ENCODE peak calls at places on chromosomes 2 and 18, in ten cellular contexts. G is Caco-2, I is pancreas, X is mucosa of descending colon, Y is esophagus squamous epithelium, Q is spleen, Z is right lobe of liver, N is ovary, E is uterus, M is tibial artery. B is an unnamed sample. For H3K36me3 and H3K4me1, the result is how much of the 10 kb centered on the place peaks cover.

GRCh38 chr2:42978887-42979415 is 186.6 kb upstream of the HAAO start:
- DNase-seq in N (peak), I (no peak), G (peak), Y (no peak), E (no peak), Q (peak), X (no peak), Z (peak), M (no peak), B (no peak)

GRCh38 chr2:19676770-19677169 is 225.0 kb downstream of the TTC32 start:
- DNase-seq in N (no peak), Z (no peak), G (no peak), M (no peak), X (no peak), Q (no peak), I (no peak), E (no peak), Y (no peak), B (no peak)

GRCh38 chr2:221572821-221573429 is 821 bp upstream of the EPHA4 start:
- DNase-seq in X (peak), Q (no peak), N (peak), Z (peak), E (no peak), I (no peak), Y (no peak), G (peak), M (no peak), B (no peak)

GRCh38 chr2:130834091-130834922 is 2.4 kb upstream of the ARHGEF4 start:
- DNase-seq in Z (peak), I (peak), Y (no peak), N (no peak), M (no peak), E (no peak), Q (peak), X (no peak), G (no peak), B (peak)

GRCh38 chr2:39778233-39778632 is 825 bp downstream of the THUMPD2 start:
- DNase-seq in X (no peak), E (no peak), M (no peak), N (no peak), G (no peak), Y (no peak), Q (no peak), I (no peak), Z (no peak), B (no peak)

GRCh38 chr2:100757621-100758394 is 62.1 kb upstream of the NPAS2 start:
- DNase-seq in I (no peak), X (peak), N (no peak), E (no peak), M (no peak), G (no peak), Y (no peak), Z (no peak), Q (no peak), B (no peak)

GRCh38 chr2:8003462-8004075 is 678.3 kb upstream of the ID2 start:
- DNase-seq in Q (no peak), I (no peak), E (peak), M (peak), X (peak), G (no peak), Z (no peak), Y (no peak), N (peak), B (peak)

GRCh38 chr18:26322892-26323653 is 96.8 kb downstream of the TAF4B start:
- DNase-seq in I (no peak), N (no peak), E (no peak), Q (no peak), G (no peak), Y (no peak), Z (no peak), X (no peak), M (no peak), B (no peak)

GRCh38 chr2:24819442-24820174 is 26.4 kb downstream of the CENPO start:
- DNase-seq in Y (no peak), M (no peak), E (no peak), X (no peak), Z (no peak), Q (peak), N (no peak), G (no peak), I (no peak), B (no peak)

GRCh38 chr2:172449916-172450550 is 22.6 kb downstream of the ITGA6 start:
- DNase-seq in Y (no peak), Q (no peak), Z (no peak), M (no peak), X (peak), I (no peak), E (no peak), G (no peak), N (no peak), B (no peak)

GRCh38 chr2:241768850-241769249 is 7.8 kb upstream of the GAL3ST2 start:
- DNase-seq in Z (no peak), Y (no peak), N (no peak), Q (peak), G (no peak), X (no peak), I (no peak), E (no peak), M (no peak), B (no peak)

GRCh38 chr2:175734679-175735078 is 267.4 kb downstream of the LNPK start:
- DNase-seq in I (no peak), M (no peak), X (no peak), G (no peak), Y (no peak), Q (no peak), Z (no peak), E (no peak), N (no peak), B (no peak)

GRCh38 chr2:101119431-101119830 is 31.8 kb downstream of the TBC1D8 start:
- DNase-seq in G (no peak), Z (peak), E (peak), Q (no peak), N (no peak), I (peak), Y (no peak), M (peak), X (no peak), B (peak)

GRCh38 chr18:70165936-70166335 is 39.6 kb downstream of the RTTN start:
- DNase-seq in Z (no peak), N (no peak), M (no peak), Q (no peak), E (no peak), Y (no peak), I (no peak), X (no peak), G (no peak), B (no peak)

GRCh38 chr2:172280820-172281454 is 146.4 kb upstream of the ITGA6 start:
- DNase-seq in M (no peak), Q (no peak), E (no peak), N (no peak), Z (no peak), I (no peak), G (no peak), X (no peak), Y (no peak), B (no peak)

GRCh38 chr2:8168007-8168717 is 513.7 kb upstream of the ID2 start:
- DNase-seq in E (no peak), Z (no peak), N (no peak), I (no peak), G (no peak), M (no peak), X (no peak), Y (no peak), Q (no peak), B (no peak)

GRCh38 chr2:219836647-219837177 is 209.3 kb downstream of the SLC4A3 start:
- DNase-seq in Y (no peak), M (no peak), G (no peak), Z (no peak), X (peak), Q (no peak), N (peak), I (no peak), E (no peak), B (no peak)
- TF ChIP-seq CTCF in Y (peak), M (peak), G (peak), Z (peak), X (no peak), Q (no peak), N (peak), I (peak), E (peak), B (peak)

GRCh38 chr2:207895236-207895860 is 125.6 kb upstream of the FZD5 start:
- DNase-seq in M (no peak), Q (no peak), I (no peak), Y (no peak), N (no peak), E (no peak), X (peak), Z (no peak), G (no peak), B (no peak)

GRCh38 chr2:207896525-207897295 is 127.0 kb upstream of the FZD5 start:
- DNase-seq in Z (no peak), Q (no peak), M (no peak), N (no peak), I (no peak), E (no peak), G (peak), X (peak), Y (no peak), B (no peak)

GRCh38 chr2:207897541-207898353 is 127.6 kb downstream of the PLEKHM3 start:
- DNase-seq in I (no peak), G (peak), E (no peak), X (peak), Q (no peak), Y (no peak), Z (peak), N (no peak), M (no peak), B (no peak)

GRCh38 chr2:207891222-207891844 is 121.6 kb upstream of the FZD5 start:
- DNase-seq in Q (no peak), Y (no peak), E (no peak), G (no peak), X (no peak), Z (no peak), M (no peak), N (no peak), I (no peak), B (no peak)

DNA sequence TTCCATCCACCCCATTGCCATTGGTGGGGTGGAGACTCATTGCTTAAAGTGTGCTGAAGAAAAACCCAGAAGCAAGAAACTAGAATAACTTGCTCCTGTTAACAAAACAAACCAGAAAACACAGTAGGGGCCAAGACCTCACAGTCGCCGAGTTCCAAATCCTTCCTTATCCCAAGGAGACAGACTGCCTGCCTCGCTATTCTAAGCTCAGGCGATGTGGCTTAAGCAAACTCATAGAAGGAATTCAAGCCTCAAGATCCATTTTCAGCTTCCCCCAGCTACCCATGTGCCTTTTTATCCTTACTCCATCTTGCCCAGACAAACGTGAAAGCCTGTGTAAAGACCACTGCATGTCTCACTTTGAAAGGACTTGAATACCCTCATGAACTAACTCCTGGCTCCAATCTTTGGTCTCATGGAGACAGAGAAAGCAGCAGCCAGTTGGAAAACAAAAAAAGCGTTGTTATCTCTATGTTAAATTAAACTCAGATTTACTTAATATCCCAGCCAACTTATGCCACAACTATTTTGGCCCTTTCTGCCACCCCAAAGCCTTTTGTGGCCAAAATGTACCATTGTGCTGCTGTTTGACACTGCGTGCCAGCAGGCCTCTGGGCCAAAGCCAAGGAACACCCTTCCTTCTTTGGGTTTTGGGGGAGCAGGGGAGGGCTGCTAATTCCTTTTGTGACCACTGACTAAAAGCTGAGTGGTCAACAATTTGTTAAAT is 123.1 kb upstream of the FZD5 start:
- DNase-seq in X (no peak), G (no peak), M (no peak), E (no peak), I (no peak), Z (no peak), Y (no peak), N (no peak), Q (no peak), B (no peak)
- H3K36me3 ChIP-seq in X (under half), G (under half), M (under half), E (under half), I (under half), Z (under half), Y (under half), N (under half), Q (under half), B (under half)

GRCh38 chr18:3726241-3726951 is 276.4 kb downstream of the TGIF1 start:
- DNase-seq in Z (no peak), E (no peak), N (no peak), G (no peak), I (no peak), Q (no peak), M (no peak), Y (no peak), X (peak), B (no peak)
- H3K4me1 ChIP-seq in Z (under half), E (under half), N (under half), G (under half), I (under half), Q (under half), M (under half), Y (under half), X (under half), B (under half)

GRCh38 chr2:168054657-168055056 is 192.7 kb downstream of the STK39 start:
- DNase-seq in Q (no peak), G (no peak), X (no peak), N (no peak), I (no peak), Z (no peak), M (no peak), E (no peak), Y (no peak), B (no peak)

GRCh38 chr2:168047291-168047690 is 200.1 kb downstream of the STK39 start:
- DNase-seq in N (no peak), Q (no peak), E (no peak), Z (no peak), G (no peak), X (no peak), M (no peak), Y (no peak), I (no peak), B (no peak)

GRCh38 chr2:168049609-168050008 is 197.8 kb downstream of the STK39 start:
- DNase-seq in Q (no peak), Y (no peak), M (no peak), Z (no peak), N (no peak), I (no peak), E (no peak), G (no peak), X (no peak), B (no peak)

GRCh38 chr2:168053676-168054075 is 193.7 kb downstream of the STK39 start:
- DNase-seq in X (no peak), M (no peak), Y (no peak), I (no peak), E (no peak), Q (no peak), N (no peak), Z (no peak), G (no peak), B (no peak)

DNA sequence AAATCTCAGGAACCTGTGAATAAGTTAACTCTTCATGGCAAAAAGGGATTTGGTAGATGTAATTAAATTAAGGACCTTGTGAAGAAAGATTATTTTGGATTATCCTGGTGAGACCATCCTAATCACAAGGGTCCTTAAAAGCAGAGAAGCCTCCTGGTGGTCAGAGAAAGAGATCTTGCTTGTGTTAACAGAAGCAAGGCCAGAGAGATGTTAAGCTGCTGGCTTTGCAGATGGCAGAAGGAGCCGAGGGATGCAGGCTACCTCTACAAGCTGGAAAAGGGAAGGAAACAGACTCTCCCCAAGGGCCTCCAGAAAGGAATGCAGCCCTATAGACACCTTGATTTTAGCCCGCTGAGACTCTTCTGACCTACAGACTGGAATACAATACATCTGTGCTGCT is 197.0 kb downstream of the STK39 start:
- DNase-seq in Q (no peak), M (no peak), N (no peak), X (no peak), Y (no peak), Z (no peak), E (no peak), I (no peak), G (no peak), B (no peak)
- TF ChIP-seq CTCF in Q (no peak), M (no peak), N (no peak), X (no peak), Y (no peak), Z (no peak), E (no peak), I (no peak), G (peak), B (no peak)

GRCh38 chr2:165893556-165893955 is 60.0 kb downstream of the TTC21B start:
- DNase-seq in X (no peak), Y (no peak), I (no peak), E (no peak), Z (no peak), M (no peak), Q (no peak), N (no peak), G (no peak), B (no peak)

GRCh38 chr2:165897074-165897683 is 56.4 kb downstream of the TTC21B start:
- DNase-seq in M (no peak), N (no peak), I (no peak), Q (no peak), Z (no peak), G (no peak), X (no peak), Y (no peak), E (no peak), B (no peak)

GRCh38 chr2:165897741-165898140 is 55.8 kb downstream of the TTC21B start:
- DNase-seq in M (no peak), Z (no peak), G (no peak), X (no peak), I (no peak), Q (no peak), E (no peak), Y (no peak), N (no peak), B (no peak)

GRCh38 chr2:165898381-165898780 is 55.2 kb downstream of the TTC21B start:
- DNase-seq in X (no peak), Y (no peak), Q (no peak), I (no peak), M (no peak), Z (no peak), E (no peak), N (no peak), G (no peak), B (no peak)

GRCh38 chr2:165895974-165896373 is 57.6 kb downstream of the TTC21B start:
- DNase-seq in G (no peak), N (no peak), I (no peak), Y (no peak), X (no peak), E (no peak), Q (no peak), Z (no peak), M (no peak), B (no peak)
- H3K36me3 ChIP-seq in G (under half), N (under half), I (under half), Y (under half), X (under half), E (under half), Q (under half), Z (under half), M (half or more), B (under half)

GRCh38 chr2:45990131-45990530 is 307.1 kb upstream of the EPAS1 start:
- DNase-seq in Z (no peak), Y (no peak), Q (no peak), G (no peak), X (no peak), N (no peak), I (no peak), M (no peak), E (no peak), B (no peak)

GRCh38 chr2:45992021-45992745 is 305.0 kb upstream of the EPAS1 start:
- DNase-seq in G (no peak), Q (no peak), X (peak), M (peak), N (no peak), Y (no peak), Z (peak), I (peak), E (no peak), B (peak)

GRCh38 chr2:45993476-45993991 is 303.7 kb upstream of the EPAS1 start:
- DNase-seq in G (peak), Z (peak), N (peak), Q (no peak), Y (no peak), I (no peak), E (peak), X (peak), M (peak), B (peak)

GRCh38 chr2:45992746-45993475 is 304.3 kb upstream of the EPAS1 start:
- DNase-seq in Y (no peak), N (no peak), X (no peak), Z (no peak), Q (no peak), E (no peak), I (no peak), M (no peak), G (no peak), B (no peak)

DNA sequence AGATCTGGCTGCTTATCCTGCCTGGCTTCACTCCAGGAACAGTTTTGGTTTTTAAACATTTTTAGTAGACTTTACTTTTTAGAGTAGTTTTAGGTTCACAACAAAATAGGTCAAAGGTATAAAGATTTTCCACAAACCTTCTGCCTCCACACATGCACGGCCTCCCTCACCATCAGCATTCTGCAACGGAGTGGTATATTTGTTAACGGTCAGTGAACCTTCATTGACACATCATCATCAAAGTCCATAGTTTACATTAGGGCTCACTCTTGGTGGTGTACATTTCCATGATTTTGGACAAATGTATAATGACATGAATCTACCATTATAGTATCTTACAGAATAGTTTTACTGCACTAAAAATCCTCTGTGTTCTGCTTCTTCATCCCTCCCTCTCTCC is 303.1 kb upstream of the EPAS1 start:
- DNase-seq in Y (no peak), I (no peak), N (no peak), E (no peak), Q (no peak), X (no peak), G (no peak), M (no peak), Z (no peak), B (no peak)
- H3K4me1 ChIP-seq in Y (under half), I (under half), N (under half), E (under half), Q (under half), X (under half), G (under half), M (under half), Z (under half), B (under half)